ENCODE peak calls at places on chromosomes 6 and 20, in seven cellular contexts. One of them, this sample, is unnamed.

GRCh38 chr6:43916091-43916923 is 146.3 kb downstream of the VEGFA start:
- DNase-seq in RPMI7951: no peak
- DNase-seq in trophoblast cell: no peak
- DNase-seq in CD8-positive, alpha-beta memory T cell: no peak
- DNase-seq in breast epithelium: no peak
- DNase-seq in neural crest cell: no peak
- DNase-seq in astrocyte of the spinal cord: no peak
- DNase-seq in this sample: no peak

GRCh38 chr6:16700202-16700997 is 60.9 kb downstream of the ATXN1 start:
- DNase-seq in RPMI7951: no peak
- DNase-seq in trophoblast cell: no peak
- DNase-seq in CD8-positive, alpha-beta memory T cell: peak
- DNase-seq in breast epithelium: no peak
- DNase-seq in neural crest cell: no peak
- DNase-seq in astrocyte of the spinal cord: peak
- DNase-seq in this sample: peak

GRCh38 chr6:37765182-37765780 is 54.2 kb upstream of the ZFAND3 start:
- DNase-seq in RPMI7951: no peak
- DNase-seq in trophoblast cell: no peak
- DNase-seq in CD8-positive, alpha-beta memory T cell: no peak
- DNase-seq in breast epithelium: no peak
- DNase-seq in neural crest cell: no peak
- DNase-seq in astrocyte of the spinal cord: no peak
- DNase-seq in this sample: no peak

GRCh38 chr20:47300071-47300470 is 56.4 kb downstream of the ZMYND8 start:
- DNase-seq in RPMI7951: peak
- DNase-seq in trophoblast cell: no peak
- DNase-seq in CD8-positive, alpha-beta memory T cell: no peak
- DNase-seq in breast epithelium: no peak
- DNase-seq in neural crest cell: no peak
- DNase-seq in astrocyte of the spinal cord: peak
- DNase-seq in this sample: no peak

GRCh38 chr6:42199106-42199981 is 4.6 kb upstream of the GUCA1B start:
- DNase-seq in RPMI7951: peak
- DNase-seq in trophoblast cell: no peak
- DNase-seq in CD8-positive, alpha-beta memory T cell: no peak
- DNase-seq in breast epithelium: no peak
- DNase-seq in neural crest cell: no peak
- DNase-seq in astrocyte of the spinal cord: peak
- DNase-seq in this sample: no peak

GRCh38 chr6:49606696-49607390 is 29.8 kb downstream of the RHAG start:
- DNase-seq in RPMI7951: peak
- DNase-seq in trophoblast cell: peak
- DNase-seq in CD8-positive, alpha-beta memory T cell: peak
- DNase-seq in breast epithelium: no peak
- DNase-seq in neural crest cell: peak
- DNase-seq in astrocyte of the spinal cord: peak
- DNase-seq in this sample: peak

GRCh38 chr6:156169361-156169760 is 607.8 kb upstream of the ARID1B start:
- DNase-seq in RPMI7951: no peak
- DNase-seq in trophoblast cell: no peak
- DNase-seq in CD8-positive, alpha-beta memory T cell: no peak
- DNase-seq in breast epithelium: no peak
- DNase-seq in neural crest cell: no peak
- DNase-seq in astrocyte of the spinal cord: no peak
- DNase-seq in this sample: no peak

GRCh38 chr6:43255408-43256054 is 12.2 kb downstream of the TTBK1 start:
- DNase-seq in RPMI7951: no peak
- DNase-seq in trophoblast cell: no peak
- DNase-seq in CD8-positive, alpha-beta memory T cell: no peak
- DNase-seq in breast epithelium: no peak
- DNase-seq in neural crest cell: no peak
- DNase-seq in astrocyte of the spinal cord: no peak
- DNase-seq in this sample: no peak

GRCh38 chr6:29892696-29893095 is 49.6 kb upstream of the HLA-A start:
- DNase-seq in RPMI7951: no peak
- DNase-seq in trophoblast cell: no peak
- DNase-seq in CD8-positive, alpha-beta memory T cell: no peak
- DNase-seq in breast epithelium: no peak
- DNase-seq in neural crest cell: no peak
- DNase-seq in astrocyte of the spinal cord: no peak
- DNase-seq in this sample: no peak

GRCh38 chr6:31898200-31899011 is 908 bp upstream of the EHMT2 start:
- DNase-seq in RPMI7951: peak
- DNase-seq in trophoblast cell: no peak
- DNase-seq in CD8-positive, alpha-beta memory T cell: peak
- DNase-seq in breast epithelium: no peak
- DNase-seq in neural crest cell: no peak
- DNase-seq in astrocyte of the spinal cord: peak
- DNase-seq in this sample: peak

GRCh38 chr6:163892814-163893561 is 478.5 kb downstream of the QKI start:
- DNase-seq in RPMI7951: no peak
- DNase-seq in trophoblast cell: no peak
- DNase-seq in CD8-positive, alpha-beta memory T cell: no peak
- DNase-seq in breast epithelium: no peak
- DNase-seq in neural crest cell: no peak
- DNase-seq in astrocyte of the spinal cord: no peak
- DNase-seq in this sample: no peak

GRCh38 chr20:7744411-7744810 is 195.8 kb downstream of the HAO1 start:
- DNase-seq in RPMI7951: peak
- DNase-seq in trophoblast cell: no peak
- DNase-seq in CD8-positive, alpha-beta memory T cell: no peak
- DNase-seq in breast epithelium: no peak
- DNase-seq in neural crest cell: no peak
- DNase-seq in astrocyte of the spinal cord: peak
- DNase-seq in this sample: no peak

GRCh38 chr6:39416728-39417127 is 94.2 kb upstream of the KCNK16 start:
- DNase-seq in RPMI7951: peak
- DNase-seq in trophoblast cell: peak
- DNase-seq in CD8-positive, alpha-beta memory T cell: no peak
- DNase-seq in breast epithelium: peak
- DNase-seq in neural crest cell: no peak
- DNase-seq in astrocyte of the spinal cord: peak
- DNase-seq in this sample: no peak

GRCh38 chr6:22071655-22072054 is 225.2 kb downstream of the PRL start:
- DNase-seq in RPMI7951: peak
- DNase-seq in trophoblast cell: no peak
- DNase-seq in CD8-positive, alpha-beta memory T cell: no peak
- DNase-seq in breast epithelium: no peak
- DNase-seq in neural crest cell: peak
- DNase-seq in astrocyte of the spinal cord: peak
- DNase-seq in this sample: peak

GRCh38 chr6:33840064-33840926 is 36.5 kb upstream of the MLN start:
- DNase-seq in RPMI7951: peak
- DNase-seq in trophoblast cell: peak
- DNase-seq in CD8-positive, alpha-beta memory T cell: no peak
- DNase-seq in breast epithelium: peak
- DNase-seq in neural crest cell: no peak
- DNase-seq in astrocyte of the spinal cord: peak
- DNase-seq in this sample: no peak

GRCh38 chr6:34276191-34276590 is 27.4 kb upstream of the SMIM29 start:
- DNase-seq in RPMI7951: no peak
- DNase-seq in trophoblast cell: no peak
- DNase-seq in CD8-positive, alpha-beta memory T cell: no peak
- DNase-seq in breast epithelium: no peak
- DNase-seq in neural crest cell: no peak
- DNase-seq in astrocyte of the spinal cord: no peak
- DNase-seq in this sample: no peak

GRCh38 chr20:32582659-32583580 is 2.2 kb downstream of the NOL4L start:
- DNase-seq in RPMI7951: peak
- DNase-seq in trophoblast cell: no peak
- DNase-seq in CD8-positive, alpha-beta memory T cell: peak
- DNase-seq in breast epithelium: no peak
- DNase-seq in neural crest cell: peak
- DNase-seq in astrocyte of the spinal cord: no peak
- DNase-seq in this sample: peak

GRCh38 chr6:53701333-53702073 is 35.9 kb upstream of the KLHL31 start:
- DNase-seq in RPMI7951: no peak
- DNase-seq in trophoblast cell: no peak
- DNase-seq in CD8-positive, alpha-beta memory T cell: no peak
- DNase-seq in breast epithelium: no peak
- DNase-seq in neural crest cell: no peak
- DNase-seq in astrocyte of the spinal cord: no peak
- DNase-seq in this sample: no peak

GRCh38 chr20:61024390-61024789 is 227.7 kb upstream of the CDH4 start:
- DNase-seq in RPMI7951: no peak
- DNase-seq in trophoblast cell: no peak
- DNase-seq in CD8-positive, alpha-beta memory T cell: no peak
- DNase-seq in breast epithelium: no peak
- DNase-seq in neural crest cell: no peak
- DNase-seq in astrocyte of the spinal cord: no peak
- DNase-seq in this sample: no peak

GRCh38 chr6:703562-703961 is 10.6 kb upstream of the EXOC2 start:
- DNase-seq in RPMI7951: no peak
- DNase-seq in trophoblast cell: no peak
- DNase-seq in CD8-positive, alpha-beta memory T cell: no peak
- DNase-seq in breast epithelium: no peak
- DNase-seq in neural crest cell: no peak
- DNase-seq in astrocyte of the spinal cord: no peak
- DNase-seq in this sample: no peak

GRCh38 chr20:43691928-43692524 is 25.1 kb downstream of the MYBL2 start:
- DNase-seq in RPMI7951: peak
- DNase-seq in trophoblast cell: peak
- DNase-seq in CD8-positive, alpha-beta memory T cell: peak
- DNase-seq in breast epithelium: no peak
- DNase-seq in neural crest cell: peak
- DNase-seq in astrocyte of the spinal cord: peak
- DNase-seq in this sample: no peak